ENCODE peak calls at places on chromosomes 16 and 17, in six cellular contexts. K is GM23338, S is prostate gland, B is transverse colon, Q is HepG2, R is GM12891. D is an unnamed sample.

GRCh38 chr17:32878211-32878610 is 1.3 kb upstream of the MYO1D start:
- DNase-seq in R (no peak), K (no peak), S (peak; percentile 20), Q (no peak), B (no peak), D (no peak)

GRCh38 chr16:3444032-3444388 is 530 bp downstream of the NAA60 start:
- DNase-seq in S (no peak), B (peak; percentile 42), K (peak; percentile 62), R (no peak), Q (peak; percentile 72), D (no peak)

GRCh38 chr17:64508683-64509082 is 1.9 kb downstream of the CEP95 start:
- DNase-seq in K (no peak), S (no peak), B (no peak), R (no peak), Q (no peak), D (no peak)

GRCh38 chr16:83723244-83723643 is 84.5 kb upstream of the HSBP1 start:
- DNase-seq in B (no peak), K (no peak), R (no peak), S (no peak), Q (no peak), D (no peak)

GRCh38 chr16:85220125-85220839 is 108.0 kb upstream of the CIBAR2 start:
- DNase-seq in Q (peak; percentile 22), B (peak; percentile 62), S (peak; percentile 88), R (no peak), K (no peak), D (no peak)

GRCh38 chr16:878071-878784 is 77.7 kb upstream of the GNG13 start:
- DNase-seq in Q (no peak), K (peak; percentile 53), B (peak; percentile 18), R (no peak), S (no peak), D (no peak)

GRCh38 chr17:50181155-50181554 is 15.3 kb downstream of the SGCA start:
- DNase-seq in B (no peak), K (no peak), S (no peak), Q (peak; percentile 58), R (no peak), D (no peak)

GRCh38 chr17:7589891-7590611 is at the start of gene SOX15:
- DNase-seq in B (no peak), Q (no peak), K (peak; percentile 82), S (peak; percentile 70), R (no peak), D (no peak)

GRCh38 chr17:72121164-72122001 is 563 bp downstream of the SOX9 start:
- DNase-seq in S (no peak), Q (no peak), B (peak; percentile 42), R (no peak), K (peak; percentile 66), D (no peak)

GRCh38 chr17:77772461-77772897 is 186.0 kb upstream of the TNRC6C start:
- DNase-seq in R (peak; percentile 75), K (peak; percentile 91), Q (peak; percentile 56), S (no peak), B (peak; percentile 69), D (peak; percentile 91)

GRCh38 chr16:20744922-20745440 is 3.4 kb upstream of the THUMPD1 start:
- DNase-seq in S (no peak), R (no peak), K (no peak), Q (no peak), B (no peak), D (peak; percentile 76)
- TF ChIP-seq POLR2AphosphoS5 in S (no peak), R (no peak), K (no peak), Q (no peak), B (no peak), D (peak; percentile 34)

GRCh38 chr17:81094744-81095607 is 60.0 kb downstream of the BAIAP2 start:
- DNase-seq in K (peak; percentile 80), R (no peak), B (peak; percentile 72), Q (peak; percentile 90), S (no peak), D (no peak)
- TF ChIP-seq POLR2AphosphoS5 in K (no peak), R (no peak), B (peak; percentile 61), Q (no peak), S (peak; percentile 80), D (peak; percentile 26)

DNA sequence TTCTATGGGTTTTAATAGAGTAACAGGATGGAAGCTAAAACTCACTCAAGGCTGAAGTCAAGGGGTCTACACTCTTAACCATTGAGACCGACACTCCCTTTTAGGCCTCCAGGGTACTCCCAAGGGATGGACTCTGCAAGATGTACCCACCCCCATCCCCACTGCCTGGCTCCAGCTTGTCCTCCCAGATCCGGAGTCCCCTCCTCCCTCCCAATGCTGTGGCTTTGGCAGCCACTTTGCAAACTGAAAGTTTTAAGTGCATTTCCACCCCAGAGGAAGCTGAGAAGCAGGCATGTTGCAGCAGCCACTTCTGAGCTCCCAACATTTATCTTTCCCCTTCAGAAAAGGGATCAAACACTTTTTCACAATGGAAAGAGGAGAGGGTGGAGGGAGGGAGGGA is 115.3 kb downstream of the COPRS start:
- DNase-seq in S (peak; percentile 16), R (no peak), Q (no peak), K (peak; percentile 55), B (no peak), D (no peak)
- TF ChIP-seq POLR2AphosphoS5 in S (no peak), R (no peak), Q (no peak), K (no peak), B (no peak), D (no peak)

DNA sequence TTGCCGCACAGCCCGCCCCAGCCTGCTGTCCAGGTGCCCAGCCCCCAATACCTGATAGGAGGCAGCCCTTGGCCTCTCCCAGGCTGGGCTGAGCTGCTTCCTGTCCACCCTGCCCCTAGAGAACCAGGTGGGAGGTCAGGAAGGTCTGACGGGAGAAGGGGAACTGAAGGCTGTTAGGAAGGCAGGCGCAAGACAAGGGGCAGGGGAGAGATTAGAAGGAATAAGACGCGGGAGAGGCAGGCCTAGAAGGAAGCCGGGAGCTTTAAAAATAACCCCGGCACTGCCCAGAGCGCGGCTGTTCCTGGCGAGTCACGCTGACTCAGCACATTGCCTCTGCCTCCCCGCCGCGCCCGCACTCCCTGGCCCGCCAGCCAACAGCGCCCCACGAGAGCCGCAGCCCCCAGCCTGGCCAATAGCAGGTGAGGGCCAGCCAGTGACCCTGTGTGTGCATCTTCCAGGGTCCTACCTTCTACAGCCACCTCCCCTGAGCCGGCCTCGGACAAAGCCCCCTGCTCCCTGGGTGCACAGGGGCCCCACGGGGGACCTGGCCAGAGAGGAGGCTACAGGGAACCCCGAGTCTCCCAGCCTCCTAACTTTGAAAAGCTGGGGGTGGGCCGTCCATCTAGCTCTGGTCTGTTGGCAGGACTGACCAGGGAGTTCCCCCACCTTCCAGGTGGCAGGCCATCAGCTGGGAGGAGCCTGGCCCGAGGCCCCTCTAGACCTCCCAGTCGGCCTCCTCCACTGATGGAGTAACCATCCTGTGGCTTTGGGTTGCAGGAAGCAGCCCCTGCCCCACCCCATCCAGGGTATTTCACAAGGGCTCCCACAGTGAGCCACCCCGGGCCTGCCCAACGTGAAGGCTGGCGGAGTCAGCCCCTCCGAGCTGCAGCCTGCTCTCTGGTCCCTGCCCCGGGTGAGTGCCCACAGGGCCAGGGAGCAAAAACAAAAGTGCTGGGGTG is 4.0 kb downstream of the MAFG start:
- DNase-seq in S (no peak), R (no peak), K (peak; percentile 84), B (peak; percentile 86), Q (no peak), D (peak; percentile 92)
- TF ChIP-seq POLR2AphosphoS5 in S (no peak), R (no peak), K (no peak), B (no peak), Q (no peak), D (peak; percentile 77)

GRCh38 chr17:15263206-15263579 is 1.9 kb downstream of the PMP22 start:
- DNase-seq in S (peak; percentile 12), R (no peak), B (peak; percentile 77), Q (no peak), K (peak; percentile 76), D (peak; percentile 75)

GRCh38 chr17:15263680-15264079 is 1.4 kb downstream of the PMP22 start:
- DNase-seq in B (no peak), S (no peak), Q (no peak), R (no peak), K (no peak), D (no peak)

GRCh38 chr17:15264542-15264941 is 584 bp downstream of the PMP22 start:
- DNase-seq in B (peak; percentile 83), Q (no peak), R (no peak), S (peak; percentile 26), K (no peak), D (peak; percentile 68)

GRCh38 chr17:15266325-15266950 is 1.3 kb upstream of the PMP22 start:
- DNase-seq in K (no peak), R (no peak), Q (no peak), B (no peak), S (no peak), D (peak; percentile 21)

DNA sequence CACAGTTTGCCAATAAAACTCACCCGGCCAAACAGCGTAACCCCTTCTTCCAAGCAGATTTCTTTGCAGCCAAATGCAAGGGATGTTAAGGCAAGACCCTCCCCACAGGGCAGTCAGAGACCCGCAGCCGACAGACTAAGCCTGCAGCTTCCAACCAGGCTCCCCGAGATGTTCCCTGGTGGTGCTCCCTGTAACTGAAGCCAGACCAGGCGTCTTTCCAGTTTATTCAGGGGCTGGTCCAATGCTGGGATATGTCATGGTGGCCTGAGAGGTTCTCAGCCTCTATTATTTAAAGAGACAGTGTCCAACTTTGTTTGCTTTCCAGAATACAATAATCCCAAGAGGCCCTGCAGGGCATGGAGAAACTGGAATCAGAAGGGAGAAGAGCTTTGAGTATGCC is at the start of gene PMP22:
- DNase-seq in R (no peak), B (peak; percentile 24), Q (no peak), S (no peak), K (peak; percentile 37), D (peak; percentile 45)
- TF ChIP-seq POLR2AphosphoS5 in R (no peak), B (peak; percentile 83), Q (no peak), S (no peak), K (no peak), D (no peak)